ENCODE peak calls at places on chromosomes 5 and 9, in ten cellular contexts. N is right cardiac atrium, I is heart left ventricle, L is left ventricle myocardium inferior, Q is pancreas, E is fibroblast of mammary gland, D is breast epithelium, Y is H7, O is dorsolateral prefrontal cortex, V is fibroblast of the aortic adventitia. W is an unnamed sample.

GRCh38 chr9:122209451-122209850 is 19.3 kb downstream of the LHX6 start:
- DNase-seq in N (no peak), I (no peak), L (no peak), Q (no peak), E (no peak), D (no peak), Y (no peak), O (no peak), V (no peak), W (no peak)

GRCh38 chr9:128733256-128733655 is 9.3 kb upstream of the ZDHHC12 start:
- DNase-seq in N (peak; percentile 73), I (peak; percentile 58), L (peak; percentile 60), Q (peak; percentile 75), E (peak; percentile 79), D (peak; percentile 32), Y (peak; percentile 96), O (peak; percentile 65), V (peak; percentile 74), W (no peak)

GRCh38 chr9:96478829-96479371 is 28.9 kb downstream of the HABP4 start:
- DNase-seq in N (no peak), I (no peak), L (no peak), Q (no peak), E (peak; percentile 66), D (no peak), Y (no peak), O (no peak), V (peak; percentile 46), W (no peak)

GRCh38 chr9:114446672-114447450 is 58.4 kb downstream of the WHRN start:
- DNase-seq in N (no peak), I (no peak), L (no peak), Q (no peak), E (no peak), D (no peak), Y (peak; percentile 10), O (no peak), V (no peak), W (no peak)

GRCh38 chr5:180424094-180424493 is 70.1 kb upstream of the CNOT6 start:
- DNase-seq in N (no peak), I (no peak), L (no peak), Q (no peak), E (peak; percentile 9), D (no peak), Y (no peak), O (no peak), V (no peak), W (no peak)

GRCh38 chr5:77867914-77868313 is 91.8 kb upstream of the TBCA start:
- DNase-seq in N (no peak), I (no peak), L (no peak), Q (no peak), E (no peak), D (no peak), Y (no peak), O (no peak), V (no peak), W (no peak)

GRCh38 chr5:151047814-151048425 is 27.5 kb downstream of the GPX3 start:
- DNase-seq in N (no peak), I (no peak), L (no peak), Q (no peak), E (peak; percentile 29), D (no peak), Y (peak; percentile 83), O (no peak), V (no peak), W (no peak)

GRCh38 chr9:15253786-15254185 is 53.2 kb downstream of the TTC39B start:
- DNase-seq in N (no peak), I (no peak), L (no peak), Q (no peak), E (no peak), D (no peak), Y (no peak), O (no peak), V (no peak), W (no peak)

GRCh38 chr9:19409406-19410194 is 791 bp downstream of the ACER2 start:
- DNase-seq in N (peak; percentile 59), I (peak; percentile 60), L (peak; percentile 58), Q (peak; percentile 55), E (peak; percentile 8), D (peak; percentile 64), Y (peak; percentile 72), O (no peak), V (no peak), W (no peak)

GRCh38 chr9:19411316-19411715 is 2.5 kb downstream of the ACER2 start:
- DNase-seq in N (no peak), I (no peak), L (no peak), Q (no peak), E (peak; percentile 87), D (no peak), Y (no peak), O (no peak), V (no peak), W (no peak)

GRCh38 chr9:19410195-19410503 is 1.3 kb downstream of the ACER2 start:
- DNase-seq in N (no peak), I (no peak), L (no peak), Q (no peak), E (no peak), D (no peak), Y (no peak), O (no peak), V (no peak), W (no peak)

GRCh38 chr9:19408693-19409405 is at the start of gene ACER2:
- DNase-seq in N (peak; percentile 97), I (peak; percentile 96), L (peak; percentile 96), Q (peak; percentile 99), E (peak; percentile 78), D (peak; percentile 91), Y (peak; percentile 98), O (peak; percentile 96), V (peak; percentile 71), W (peak; percentile 91)

DNA sequence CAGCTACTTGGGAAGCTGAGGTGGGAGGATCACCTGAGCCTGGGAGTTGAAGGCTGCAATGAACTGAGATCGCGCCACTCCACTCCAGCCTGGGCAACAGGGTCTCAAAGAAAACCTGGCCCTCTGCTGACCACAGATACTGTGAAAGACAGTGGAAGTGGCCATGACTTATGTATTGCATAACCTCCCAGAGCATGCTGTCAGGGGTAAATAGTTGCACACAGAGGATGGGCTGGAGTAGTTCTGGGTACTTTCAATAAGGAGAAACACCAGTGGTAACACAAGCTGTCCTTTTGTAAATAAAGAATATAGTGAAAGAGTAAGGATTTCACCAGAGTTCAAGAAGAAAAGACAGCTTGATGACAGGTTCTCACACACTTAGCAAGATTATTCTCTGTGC is 1.8 kb downstream of the ACER2 start:
- DNase-seq in N (no peak), I (no peak), L (no peak), Q (no peak), E (peak; percentile 11), D (no peak), Y (no peak), O (no peak), V (no peak), W (no peak)
- H3K4me3 ChIP-seq in N (no peak overlapping the region), I (no peak overlapping the region), L (peak overlapping the region; percentile 98), Q (no peak overlapping the region), E (no peak overlapping the region), D (no peak overlapping the region), Y (no peak overlapping the region), O (no peak overlapping the region), V (no peak overlapping the region), W (no peak overlapping the region)

DNA sequence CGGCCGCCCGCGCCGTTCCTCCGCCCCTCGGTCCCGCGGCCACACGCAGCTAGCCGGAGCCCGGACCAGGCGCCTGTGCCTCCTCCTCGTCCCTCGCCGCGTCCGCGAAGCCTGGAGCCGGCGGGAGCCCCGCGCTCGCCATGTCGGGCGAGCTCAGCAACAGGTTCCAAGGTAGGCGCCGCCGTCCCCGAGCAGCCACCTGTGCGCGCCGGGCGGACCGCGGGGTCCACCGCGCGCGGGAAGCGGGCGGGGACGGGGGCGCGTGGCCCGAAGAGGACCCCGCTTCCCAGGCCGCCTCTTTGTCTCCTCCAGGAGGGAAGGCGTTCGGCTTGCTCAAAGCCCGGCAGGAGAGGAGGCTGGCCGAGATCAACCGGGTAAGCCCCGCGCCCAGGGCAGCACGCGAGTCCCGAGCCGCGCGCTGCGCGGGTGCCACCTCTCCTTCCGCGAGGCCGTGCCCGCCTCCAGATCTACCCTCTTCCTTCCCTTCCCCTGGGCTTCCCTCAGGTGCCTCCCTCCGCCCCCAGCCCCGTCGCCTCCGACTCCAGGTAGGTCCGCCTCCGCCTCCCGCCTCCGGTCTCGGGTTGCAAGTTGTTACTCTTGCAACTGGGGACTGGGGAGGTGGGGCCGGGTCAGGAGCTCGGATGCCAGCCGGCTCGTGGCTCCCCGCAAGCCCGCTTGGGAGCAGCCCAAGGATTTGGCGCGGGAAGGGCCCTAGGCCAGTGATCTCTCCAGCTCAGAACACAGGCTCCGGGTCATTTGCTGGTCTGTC is at the start of gene AIF1L:
- DNase-seq in N (no peak), I (no peak), L (no peak), Q (peak; percentile 54), E (no peak), D (no peak), Y (peak; percentile 98), O (no peak), V (no peak), W (no peak)
- H3K4me3 ChIP-seq in N (peak within 1 kb of the TSS; percentile 58), I (peak within 1 kb of the TSS; percentile 69), L (peak within 1 kb of the TSS; percentile 78), Q (peak within 1 kb of the TSS; percentile 73), E (no peak within 1 kb of the TSS), D (peak within 1 kb of the TSS; percentile 82), Y (peak within 1 kb of the TSS; percentile 97), O (peak within 1 kb of the TSS; percentile 75), V (peak within 1 kb of the TSS; percentile 53), W (peak within 1 kb of the TSS; percentile 50)

GRCh38 chr9:108883085-108883484 is 21.0 kb downstream of the ACTL7A start:
- DNase-seq in N (no peak), I (no peak), L (no peak), Q (no peak), E (no peak), D (no peak), Y (no peak), O (no peak), V (no peak), W (no peak)
- H3K4me3 ChIP-seq in N (no peak overlapping the region), I (no peak overlapping the region), L (no peak overlapping the region), Q (no peak overlapping the region), E (no peak overlapping the region), D (no peak overlapping the region), Y (no peak overlapping the region), O (no peak overlapping the region), V (no peak overlapping the region), W (no peak overlapping the region)

GRCh38 chr9:83701769-83702168 is 6.0 kb downstream of the UBQLN1 start:
- DNase-seq in N (no peak), I (no peak), L (no peak), Q (no peak), E (peak; percentile 84), D (no peak), Y (no peak), O (no peak), V (peak; percentile 80), W (no peak)

GRCh38 chr9:83706703-83707517 is 848 bp downstream of the UBQLN1 start:
- DNase-seq in N (peak; percentile 51), I (peak; percentile 38), L (peak; percentile 30), Q (peak; percentile 58), E (no peak), D (peak; percentile 28), Y (peak; percentile 88), O (peak; percentile 50), V (no peak), W (no peak)

GRCh38 chr9:83698976-83699585 is 8.7 kb downstream of the UBQLN1 start:
- DNase-seq in N (no peak), I (no peak), L (no peak), Q (no peak), E (no peak), D (no peak), Y (no peak), O (no peak), V (no peak), W (no peak)

GRCh38 chr9:83699615-83700014 is 8.1 kb downstream of the UBQLN1 start:
- DNase-seq in N (no peak), I (no peak), L (no peak), Q (no peak), E (no peak), D (no peak), Y (no peak), O (no peak), V (no peak), W (no peak)

GRCh38 chr9:83701286-83701685 is 6.5 kb downstream of the UBQLN1 start:
- DNase-seq in N (no peak), I (no peak), L (no peak), Q (no peak), E (no peak), D (no peak), Y (no peak), O (no peak), V (no peak), W (no peak)
- H3K4me3 ChIP-seq in N (no peak overlapping the region), I (no peak overlapping the region), L (peak overlapping the region; percentile 24), Q (no peak overlapping the region), E (no peak overlapping the region), D (no peak overlapping the region), Y (no peak overlapping the region), O (no peak overlapping the region), V (peak overlapping the region; percentile 15), W (no peak overlapping the region)

W was measured in vagina.